ENCODE peak calls at places on chromosomes 2 and 18, in four cellular contexts. X is keratinocyte, Q is testis, P is HepG2. Y is an unnamed sample.

GRCh38 chr2:242002944-242003343 is 133.4 kb downstream of the RTP5 start:
- DNase-seq in X (no peak), Q (no peak), P (no peak), Y (no peak)

GRCh38 chr2:84033347-84033974 is 425.6 kb downstream of the SUCLG1 start:
- DNase-seq in X (peak; percentile 15), Q (no peak), P (no peak), Y (no peak)

GRCh38 chr18:68778280-68778875 is 19.5 kb upstream of the CCDC102B start:
- DNase-seq in X (no peak), Q (no peak), P (no peak), Y (no peak)

GRCh38 chr2:177593448-177593847 is 200.9 kb downstream of the AGPS start:
- DNase-seq in X (no peak), Q (no peak), P (no peak), Y (no peak)

GRCh38 chr2:189022002-189022401 is 47.8 kb downstream of the COL3A1 start:
- DNase-seq in X (no peak), Q (no peak), P (no peak), Y (no peak)

GRCh38 chr2:12498703-12499102 is 218.0 kb upstream of the TRIB2 start:
- DNase-seq in X (peak; percentile 26), Q (no peak), P (no peak), Y (no peak)

GRCh38 chr2:54906711-54907110 is 143.5 kb downstream of the RTN4 start:
- DNase-seq in X (no peak), Q (no peak), P (no peak), Y (no peak)

GRCh38 chr2:18903750-18904149 is 314.4 kb upstream of the NT5C1B start:
- DNase-seq in X (no peak), Q (no peak), P (no peak), Y (no peak)

GRCh38 chr18:33755918-33756590 is 178.0 kb downstream of the ASXL3 start:
- DNase-seq in X (peak; percentile 45), Q (no peak), P (no peak), Y (peak; percentile 43)

GRCh38 chr18:48668466-48669179 is 129.8 kb downstream of the CTIF start:
- DNase-seq in X (no peak), Q (peak; percentile 9), P (no peak), Y (no peak)

GRCh38 chr18:32698148-32698547 is 74.7 kb downstream of the KLHL14 start:
- DNase-seq in X (no peak), Q (no peak), P (no peak), Y (no peak)

GRCh38 chr18:11963991-11964484 is 17.3 kb upstream of the IMPA2 start:
- DNase-seq in X (no peak), Q (no peak), P (no peak), Y (no peak)

GRCh38 chr2:53594586-53594918 is 173.1 kb upstream of the CHAC2 start:
- DNase-seq in X (no peak), Q (no peak), P (no peak), Y (no peak)

GRCh38 chr18:46627136-46627535 is 29.9 kb downstream of the LOXHD1 start:
- DNase-seq in X (no peak), Q (no peak), P (no peak), Y (no peak)

GRCh38 chr18:34595673-34596072 is 114.4 kb upstream of the DTNA start:
- DNase-seq in X (no peak), Q (no peak), P (peak; percentile 20), Y (no peak)

GRCh38 chr2:130347220-130347925 is 4.7 kb downstream of the IMP4 start:
- DNase-seq in X (no peak), Q (no peak), P (no peak), Y (no peak)

GRCh38 chr18:48846423-48846932 is 104.3 kb downstream of the SMAD7 start:
- DNase-seq in X (no peak), Q (no peak), P (no peak), Y (no peak)

GRCh38 chr2:126908721-126909177 is 10.1 kb downstream of the TEX51 start:
- DNase-seq in X (no peak), Q (no peak), P (no peak), Y (no peak)

GRCh38 chr18:34659579-34660517 is 50.2 kb upstream of the DTNA start:
- DNase-seq in X (peak; percentile 58), Q (peak; percentile 91), P (peak; percentile 84), Y (peak; percentile 81)

GRCh38 chr2:190896477-190896876 is 15.9 kb downstream of the GLS start:
- DNase-seq in X (no peak), Q (no peak), P (no peak), Y (no peak)

GRCh38 chr2:30034052-30034775 is 112.6 kb upstream of the YPEL5 start:
- DNase-seq in X (no peak), Q (no peak), P (no peak), Y (no peak)

GRCh38 chr2:195566201-195566600 is 90.8 kb upstream of the SLC39A10 start:
- DNase-seq in X (no peak), Q (no peak), P (no peak), Y (no peak)

GRCh38 chr2:43890855-43891254 is 52.1 kb downstream of the ABCG8 start:
- DNase-seq in X (no peak), Q (no peak), P (no peak), Y (no peak)

GRCh38 chr2:39407516-39408296 is 29.4 kb downstream of the MAP4K3 start:
- DNase-seq in X (no peak), Q (no peak), P (no peak), Y (peak; percentile 27)

GRCh38 chr18:21593540-21594257 is 6.8 kb downstream of the ESCO1 start:
- DNase-seq in X (no peak), Q (no peak), P (peak; percentile 3), Y (no peak)

DNA sequence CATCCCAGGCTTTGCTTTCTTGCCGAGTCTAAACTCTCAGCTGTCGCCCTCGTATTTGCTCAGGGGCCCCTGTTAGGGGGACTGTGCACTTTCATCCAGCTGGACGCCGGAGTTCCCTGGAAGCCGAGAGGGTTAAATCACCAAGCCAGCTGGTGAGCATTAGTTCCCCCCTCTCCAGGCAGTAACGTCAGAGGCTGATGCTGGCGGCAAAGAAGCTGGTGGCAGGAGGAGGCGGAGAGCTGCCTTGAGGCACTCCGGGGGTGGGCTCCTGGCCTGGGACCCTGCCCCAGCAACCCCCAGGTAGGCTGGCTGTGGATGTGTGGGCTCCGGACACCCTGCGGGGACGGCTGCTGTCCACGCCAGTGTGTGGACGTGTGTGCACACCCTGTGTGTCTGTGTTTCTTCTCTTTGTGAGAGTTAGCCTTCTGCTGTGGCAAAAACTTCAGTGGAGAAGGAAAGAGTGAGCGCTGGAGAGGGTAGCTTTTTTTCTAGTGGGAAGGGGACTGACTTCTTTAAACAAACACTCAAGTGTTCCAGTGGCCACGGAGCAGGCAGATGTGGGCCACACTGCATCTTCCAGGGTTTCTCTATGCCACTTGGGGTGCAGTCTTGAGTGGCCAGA is 84.7 kb downstream of the GLI2 start:
- DNase-seq in X (no peak), Q (peak; percentile 65), P (no peak), Y (no peak)
- H3K4me3 ChIP-seq in X (no peak overlapping the region), Q (no peak overlapping the region), P (no peak overlapping the region), Y (no peak overlapping the region)

GRCh38 chr18:13416848-13417247 is 198.3 kb downstream of the LDLRAD4 start:
- DNase-seq in X (no peak), Q (no peak), P (peak; percentile 14), Y (no peak)
- H3K27ac ChIP-seq in X (no peak overlapping the region), Q (no peak overlapping the region), P (peak overlapping the region; percentile 51), Y (no peak overlapping the region)

GRCh38 chr2:111957872-111958354 is 59.5 kb downstream of the MERTK start:
- DNase-seq in X (no peak), Q (peak; percentile 31), P (no peak), Y (no peak)
- H3K27me3 ChIP-seq in X (peaks cover 18% of the 10 kb centered on the region), Q (no peaks in the 10 kb centered on the region), P (no peaks in the 10 kb centered on the region), Y (no peaks in the 10 kb centered on the region)

GRCh38 chr2:199663157-199663556 is 187.8 kb downstream of the FTCDNL1 start:
- DNase-seq in X (no peak), Q (no peak), P (no peak), Y (no peak)
- H3K4me3 ChIP-seq in X (no peak overlapping the region), Q (no peak overlapping the region), P (no peak overlapping the region), Y (no peak overlapping the region)

DNA sequence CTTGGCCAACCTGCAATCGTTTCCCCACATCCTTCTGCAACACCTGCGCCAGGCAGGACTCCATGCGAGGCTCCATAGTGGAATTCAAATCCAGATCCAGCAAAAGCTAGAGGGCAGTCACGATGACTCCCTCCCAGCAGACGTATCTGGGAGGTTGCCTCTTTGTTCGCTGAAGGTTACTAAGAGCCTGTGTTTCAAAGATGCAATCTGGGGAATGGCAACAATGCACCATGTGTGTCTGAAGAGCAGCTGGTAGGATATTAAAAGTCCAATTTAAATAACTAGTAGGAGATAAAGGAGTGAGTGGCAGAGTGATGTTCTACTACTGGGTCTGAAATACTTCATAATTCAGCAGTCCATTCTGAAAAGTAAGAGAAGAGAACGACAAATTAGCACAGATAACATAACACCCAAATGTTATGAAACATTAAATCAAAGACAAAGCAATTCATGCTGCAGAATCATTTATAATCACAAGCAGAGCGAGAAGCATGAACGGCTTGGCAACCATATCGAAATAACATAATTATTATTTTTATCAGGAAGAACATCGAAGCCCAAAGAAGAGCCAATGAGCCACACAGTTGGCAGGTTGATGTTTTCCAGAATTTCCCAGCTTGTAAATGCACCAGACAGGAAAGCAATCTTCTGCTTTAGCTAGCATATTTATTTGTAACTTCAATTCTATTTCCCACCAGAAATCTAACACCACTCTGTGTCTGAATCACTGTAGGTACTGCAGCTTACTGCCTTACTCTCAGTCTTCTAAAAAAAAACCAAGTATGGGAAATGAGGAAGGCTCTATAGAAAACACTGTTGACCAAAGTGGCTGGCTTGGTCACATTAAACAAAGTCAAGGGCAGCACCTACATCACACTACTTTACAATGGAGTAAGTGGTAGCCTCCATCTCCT is 43.2 kb downstream of the CLASP1 start:
- DNase-seq in X (no peak), Q (peak; percentile 66), P (no peak), Y (no peak)
- H3K27ac ChIP-seq in X (no peak overlapping the region), Q (peak overlapping the region; percentile 60), P (no peak overlapping the region), Y (peak overlapping the region; percentile 79)

DNA sequence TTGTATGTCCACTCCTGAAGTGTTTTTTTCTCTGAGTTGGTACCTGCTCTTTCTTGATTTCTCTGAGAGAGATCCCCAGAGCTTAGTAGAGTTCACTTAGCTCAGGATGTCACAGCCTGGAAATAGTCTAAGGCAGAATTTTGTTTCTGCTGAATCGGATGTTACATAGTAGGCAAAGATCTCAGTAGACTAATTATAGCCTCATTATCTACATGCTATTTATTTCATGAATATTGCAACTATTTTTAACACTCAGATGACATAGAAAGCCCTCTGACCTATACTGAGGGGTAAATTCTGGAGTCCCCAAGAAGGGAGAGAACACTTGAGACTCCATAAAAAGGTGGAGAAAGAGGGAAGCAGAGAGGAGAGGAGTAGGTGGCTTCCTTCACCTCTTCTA is 160.2 kb downstream of the FHOD3 start:
- DNase-seq in X (no peak), Q (no peak), P (no peak), Y (no peak)
- H3K27me3 ChIP-seq in X (no peaks in the 10 kb centered on the region), Q (no peaks in the 10 kb centered on the region), P (no peaks in the 10 kb centered on the region), Y (no peaks in the 10 kb centered on the region)